ENCODE peak calls at places on chromosomes 2 and 18, in five cellular contexts. One of them, this sample, is unnamed. For H3K4me1, the result is how much of the 10 kb centered on the place peaks cover.

GRCh38 chr2:165203689-165204559 is at the start of gene SCN3A:
- DNase-seq in tibial nerve: no peak
- DNase-seq in IMR-90: peak
- DNase-seq in PC-3: peak
- DNase-seq in sigmoid colon: no peak
- DNase-seq in this sample: peak

GRCh38 chr18:1542230-1542774 is 637.6 kb downstream of the ADCYAP1 start:
- DNase-seq in tibial nerve: no peak
- DNase-seq in IMR-90: no peak
- DNase-seq in PC-3: no peak
- DNase-seq in sigmoid colon: no peak
- DNase-seq in this sample: no peak

GRCh38 chr18:57207124-57207916 is 60.4 kb downstream of the BOD1L2 start:
- DNase-seq in tibial nerve: no peak
- DNase-seq in IMR-90: no peak
- DNase-seq in PC-3: no peak
- DNase-seq in sigmoid colon: no peak
- DNase-seq in this sample: no peak

GRCh38 chr2:10777842-10778723 is 34.5 kb downstream of the PDIA6 start:
- DNase-seq in tibial nerve: no peak
- DNase-seq in IMR-90: no peak
- DNase-seq in PC-3: no peak
- DNase-seq in sigmoid colon: peak
- DNase-seq in this sample: no peak

GRCh38 chr2:20593072-20594034 is 57.5 kb downstream of the HS1BP3 start:
- DNase-seq in tibial nerve: no peak
- DNase-seq in IMR-90: peak
- DNase-seq in PC-3: peak
- DNase-seq in sigmoid colon: peak
- DNase-seq in this sample: no peak

GRCh38 chr2:69585855-69586560 is 57.5 kb downstream of the AAK1 start:
- DNase-seq in tibial nerve: no peak
- DNase-seq in IMR-90: no peak
- DNase-seq in PC-3: no peak
- DNase-seq in sigmoid colon: no peak
- DNase-seq in this sample: no peak

GRCh38 chr2:56729212-56729611 is 545.4 kb downstream of the CCDC85A start:
- DNase-seq in tibial nerve: no peak
- DNase-seq in IMR-90: no peak
- DNase-seq in PC-3: no peak
- DNase-seq in sigmoid colon: no peak
- DNase-seq in this sample: no peak

GRCh38 chr2:219968685-219969345 is 341.4 kb downstream of the SLC4A3 start:
- DNase-seq in tibial nerve: no peak
- DNase-seq in IMR-90: peak
- DNase-seq in PC-3: peak
- DNase-seq in sigmoid colon: no peak
- DNase-seq in this sample: no peak

GRCh38 chr18:13388586-13389490 is 170.3 kb downstream of the LDLRAD4 start:
- DNase-seq in tibial nerve: no peak
- DNase-seq in IMR-90: no peak
- DNase-seq in PC-3: no peak
- DNase-seq in sigmoid colon: peak
- DNase-seq in this sample: no peak

GRCh38 chr2:130864830-130865229 is 28.1 kb downstream of the ARHGEF4 start:
- DNase-seq in tibial nerve: no peak
- DNase-seq in IMR-90: peak
- DNase-seq in PC-3: peak
- DNase-seq in sigmoid colon: peak
- DNase-seq in this sample: peak

GRCh38 chr18:23231340-23232021 is 96.2 kb downstream of the CABLES1 start:
- DNase-seq in tibial nerve: peak
- DNase-seq in IMR-90: peak
- DNase-seq in PC-3: peak
- DNase-seq in sigmoid colon: peak
- DNase-seq in this sample: no peak

GRCh38 chr2:11312770-11313471 is 31.5 kb downstream of the ROCK2 start:
- DNase-seq in tibial nerve: no peak
- DNase-seq in IMR-90: no peak
- DNase-seq in PC-3: no peak
- DNase-seq in sigmoid colon: no peak
- DNase-seq in this sample: no peak

GRCh38 chr2:55840460-55840859 is 83.1 kb downstream of the EFEMP1 start:
- DNase-seq in tibial nerve: no peak
- DNase-seq in IMR-90: no peak
- DNase-seq in PC-3: no peak
- DNase-seq in sigmoid colon: no peak
- DNase-seq in this sample: no peak

GRCh38 chr2:25674003-25674362 is 606 bp upstream of the DTNB start:
- DNase-seq in tibial nerve: peak
- DNase-seq in IMR-90: no peak
- DNase-seq in PC-3: no peak
- DNase-seq in sigmoid colon: no peak
- DNase-seq in this sample: no peak

GRCh38 chr18:79791141-79791972 is 6.4 kb upstream of the KCNG2 start:
- DNase-seq in tibial nerve: peak
- DNase-seq in IMR-90: peak
- DNase-seq in PC-3: peak
- DNase-seq in sigmoid colon: peak
- DNase-seq in this sample: no peak

GRCh38 chr2:138291805-138292204 is 209.8 kb upstream of the SPOPL start:
- DNase-seq in tibial nerve: no peak
- DNase-seq in IMR-90: no peak
- DNase-seq in PC-3: no peak
- DNase-seq in sigmoid colon: no peak
- DNase-seq in this sample: no peak

GRCh38 chr2:72916743-72917137 is 579 bp upstream of the EMX1 start:
- DNase-seq in tibial nerve: no peak
- DNase-seq in IMR-90: no peak
- DNase-seq in PC-3: no peak
- DNase-seq in sigmoid colon: peak
- DNase-seq in this sample: no peak

GRCh38 chr2:59025157-59025757 is 784.1 kb upstream of the FANCL start:
- DNase-seq in tibial nerve: no peak
- DNase-seq in IMR-90: peak
- DNase-seq in PC-3: peak
- DNase-seq in sigmoid colon: no peak
- DNase-seq in this sample: peak

GRCh38 chr2:58571181-58571852 is 330.2 kb upstream of the FANCL start:
- DNase-seq in tibial nerve: peak
- DNase-seq in IMR-90: peak
- DNase-seq in PC-3: peak
- DNase-seq in sigmoid colon: no peak
- DNase-seq in this sample: peak

GRCh38 chr2:10030311-10030736 is 13.0 kb upstream of the KLF11 start:
- DNase-seq in tibial nerve: no peak
- DNase-seq in IMR-90: no peak
- DNase-seq in PC-3: no peak
- DNase-seq in sigmoid colon: no peak
- DNase-seq in this sample: no peak

GRCh38 chr2:96887419-96888081 is 17.7 kb upstream of the SEMA4C start:
- DNase-seq in tibial nerve: no peak
- DNase-seq in IMR-90: no peak
- DNase-seq in PC-3: peak
- DNase-seq in sigmoid colon: peak
- DNase-seq in this sample: no peak

GRCh38 chr2:135821190-135821589 is 15.8 kb downstream of the LCT start:
- DNase-seq in tibial nerve: no peak
- DNase-seq in IMR-90: no peak
- DNase-seq in PC-3: no peak
- DNase-seq in sigmoid colon: no peak
- DNase-seq in this sample: no peak

GRCh38 chr2:183126635-183127034 is 2.4 kb downstream of the NUP35 start:
- DNase-seq in tibial nerve: no peak
- DNase-seq in IMR-90: no peak
- DNase-seq in PC-3: peak
- DNase-seq in sigmoid colon: no peak
- DNase-seq in this sample: no peak

GRCh38 chr2:67216881-67217280 is 180.3 kb upstream of the ETAA1 start:
- DNase-seq in tibial nerve: no peak
- DNase-seq in IMR-90: no peak
- DNase-seq in PC-3: no peak
- DNase-seq in sigmoid colon: no peak
- DNase-seq in this sample: no peak

GRCh38 chr2:126700677-126701076 is 44.7 kb downstream of the GYPC start:
- DNase-seq in tibial nerve: no peak
- DNase-seq in IMR-90: peak
- DNase-seq in PC-3: no peak
- DNase-seq in sigmoid colon: no peak
- DNase-seq in this sample: peak

GRCh38 chr2:20468549-20469500 is 22.0 kb downstream of the RHOB start:
- DNase-seq in tibial nerve: no peak
- DNase-seq in IMR-90: no peak
- DNase-seq in PC-3: no peak
- DNase-seq in sigmoid colon: peak
- DNase-seq in this sample: no peak

GRCh38 chr2:78780321-78780720 is 245.2 kb upstream of the REG3G start:
- DNase-seq in tibial nerve: no peak
- DNase-seq in IMR-90: no peak
- DNase-seq in PC-3: no peak
- DNase-seq in sigmoid colon: no peak
- DNase-seq in this sample: no peak

GRCh38 chr2:231312066-231312465 is 83.4 kb upstream of the B3GNT7 start:
- DNase-seq in tibial nerve: no peak
- DNase-seq in IMR-90: no peak
- DNase-seq in PC-3: no peak
- DNase-seq in sigmoid colon: no peak
- DNase-seq in this sample: no peak

GRCh38 chr2:100944617-100945432 is 57.3 kb upstream of the RPL31 start:
- DNase-seq in tibial nerve: no peak
- DNase-seq in IMR-90: no peak
- DNase-seq in PC-3: no peak
- DNase-seq in sigmoid colon: no peak
- DNase-seq in this sample: no peak

GRCh38 chr2:39435254-39435653 is 1.8 kb downstream of the MAP4K3 start:
- DNase-seq in tibial nerve: no peak
- DNase-seq in IMR-90: peak
- DNase-seq in PC-3: no peak
- DNase-seq in sigmoid colon: no peak
- DNase-seq in this sample: peak

GRCh38 chr2:39434233-39434897 is 2.7 kb downstream of the MAP4K3 start:
- DNase-seq in tibial nerve: no peak
- DNase-seq in IMR-90: peak
- DNase-seq in PC-3: no peak
- DNase-seq in sigmoid colon: no peak
- DNase-seq in this sample: no peak

GRCh38 chr2:39431592-39432316 is 5.3 kb downstream of the MAP4K3 start:
- DNase-seq in tibial nerve: peak
- DNase-seq in IMR-90: peak
- DNase-seq in PC-3: peak
- DNase-seq in sigmoid colon: no peak
- DNase-seq in this sample: peak

GRCh38 chr2:39432701-39433100 is 4.4 kb downstream of the MAP4K3 start:
- DNase-seq in tibial nerve: no peak
- DNase-seq in IMR-90: no peak
- DNase-seq in PC-3: no peak
- DNase-seq in sigmoid colon: no peak
- DNase-seq in this sample: no peak

GRCh38 chr2:39433586-39434195 is 3.4 kb downstream of the MAP4K3 start:
- DNase-seq in tibial nerve: no peak
- DNase-seq in IMR-90: no peak
- DNase-seq in PC-3: peak
- DNase-seq in sigmoid colon: no peak
- DNase-seq in this sample: no peak
- H3K4me3 ChIP-seq in tibial nerve: no peak
- H3K4me3 ChIP-seq in IMR-90: no peak
- H3K4me3 ChIP-seq in PC-3: peak
- H3K4me3 ChIP-seq in sigmoid colon: peak
- H3K4me3 ChIP-seq in this sample: no peak

GRCh38 chr2:134249755-134250154 is 4.1 kb upstream of the MGAT5 start:
- DNase-seq in tibial nerve: no peak
- DNase-seq in IMR-90: no peak
- DNase-seq in PC-3: no peak
- DNase-seq in sigmoid colon: no peak
- DNase-seq in this sample: no peak

GRCh38 chr2:134248913-134249312 is 5.0 kb upstream of the MGAT5 start:
- DNase-seq in tibial nerve: no peak
- DNase-seq in IMR-90: no peak
- DNase-seq in PC-3: no peak
- DNase-seq in sigmoid colon: no peak
- DNase-seq in this sample: no peak

GRCh38 chr2:134252092-134252775 is 1.6 kb upstream of the MGAT5 start:
- DNase-seq in tibial nerve: no peak
- DNase-seq in IMR-90: peak
- DNase-seq in PC-3: no peak
- DNase-seq in sigmoid colon: no peak
- DNase-seq in this sample: no peak

GRCh38 chr2:134253117-134253704 is 661 bp upstream of the MGAT5 start:
- DNase-seq in tibial nerve: no peak
- DNase-seq in IMR-90: no peak
- DNase-seq in PC-3: no peak
- DNase-seq in sigmoid colon: no peak
- DNase-seq in this sample: no peak

GRCh38 chr2:134250840-134251461 is 2.9 kb upstream of the MGAT5 start:
- DNase-seq in tibial nerve: no peak
- DNase-seq in IMR-90: no peak
- DNase-seq in PC-3: no peak
- DNase-seq in sigmoid colon: no peak
- DNase-seq in this sample: no peak
- H3K4me1 ChIP-seq in tibial nerve: under half
- H3K4me1 ChIP-seq in IMR-90: under half
- H3K4me1 ChIP-seq in PC-3: under half
- H3K4me1 ChIP-seq in sigmoid colon: under half
- H3K4me1 ChIP-seq in this sample: under half

DNA sequence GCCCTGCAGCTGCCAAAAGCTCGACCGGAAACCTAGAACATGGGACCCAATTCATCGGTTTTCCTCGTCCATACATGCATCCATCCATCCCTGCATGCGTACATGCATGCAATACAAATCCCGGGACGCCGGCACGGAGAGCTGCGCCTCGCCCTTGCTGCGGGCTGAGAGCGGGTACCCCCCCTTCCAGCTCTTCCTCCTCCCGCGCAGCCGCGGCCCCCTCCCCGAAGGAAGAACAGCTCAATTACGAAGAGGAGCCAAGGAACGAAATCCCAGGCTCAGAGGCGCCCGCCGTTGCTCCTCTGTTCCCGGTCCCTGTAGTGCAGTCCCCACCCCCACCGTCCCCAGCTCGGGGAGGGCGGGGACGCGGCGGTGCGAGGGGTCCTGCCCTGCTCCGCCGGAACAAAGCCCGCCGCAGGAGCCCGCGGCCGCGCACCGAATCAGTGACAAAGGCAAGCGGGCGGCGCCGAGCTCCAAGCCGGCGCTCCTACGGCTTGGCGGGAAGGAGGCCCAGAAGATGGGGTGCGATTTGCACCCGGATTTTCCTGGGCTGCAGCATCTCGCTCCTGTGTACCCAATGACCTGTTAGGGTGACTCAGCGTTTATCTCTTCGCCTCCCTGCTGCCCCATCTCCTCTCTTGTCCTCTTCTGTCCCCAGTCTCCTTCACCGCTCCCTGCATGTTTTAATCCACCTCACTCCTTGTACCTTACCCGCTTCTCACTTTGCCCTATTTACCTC is 8.9 kb upstream of the POU3F3 start:
- DNase-seq in tibial nerve: no peak
- DNase-seq in IMR-90: no peak
- DNase-seq in PC-3: no peak
- DNase-seq in sigmoid colon: no peak
- DNase-seq in this sample: peak
- H3K4me3 ChIP-seq in tibial nerve: peak
- H3K4me3 ChIP-seq in IMR-90: no peak
- H3K4me3 ChIP-seq in PC-3: no peak
- H3K4me3 ChIP-seq in sigmoid colon: peak
- H3K4me3 ChIP-seq in this sample: peak

GRCh38 chr2:47057732-47058012 is 97.4 kb downstream of the STPG4 start:
- DNase-seq in tibial nerve: no peak
- DNase-seq in IMR-90: no peak
- DNase-seq in PC-3: no peak
- DNase-seq in sigmoid colon: no peak
- DNase-seq in this sample: no peak
- H3K4me1 ChIP-seq in tibial nerve: half or more
- H3K4me1 ChIP-seq in IMR-90: under half
- H3K4me1 ChIP-seq in PC-3: under half
- H3K4me1 ChIP-seq in sigmoid colon: half or more
- H3K4me1 ChIP-seq in this sample: under half

This sample was measured in HAP-1.